ENCODE peak calls at places on chromosomes 6 and 20, in seven cellular contexts. X is H9, I is IMR-90, H is trophoblast cell, D is neuronal stem cell, P is mesendoderm, M is H1. V is an unnamed sample.
A peak's percentile ranks its signal among the peaks of the same experiment; 100 is the strongest.

GRCh38 chr6:29627762-29628418 is 5.1 kb downstream of the GABBR1 start:
- DNase-seq in D (peak; percentile 86), H (no peak), M (peak; percentile 85), I (peak; percentile 86), X (peak; percentile 94), P (peak; percentile 96), V (peak; percentile 91)

GRCh38 chr6:14281831-14282230 is 164.3 kb downstream of the CD83 start:
- DNase-seq in M (no peak), P (no peak), X (peak; percentile 26), D (no peak), H (no peak), I (no peak), V (no peak)

GRCh38 chr6:6785163-6785521 is 196.6 kb downstream of the LY86 start:
- DNase-seq in D (no peak), H (no peak), P (no peak), X (no peak), M (no peak), I (no peak), V (no peak)

GRCh38 chr6:169140986-169141495 is 112.6 kb downstream of the THBS2 start:
- DNase-seq in D (no peak), P (no peak), I (no peak), M (no peak), H (no peak), X (no peak), V (no peak)

GRCh38 chr6:79868098-79868722 is 79.1 kb downstream of the ELOVL4 start:
- DNase-seq in I (peak; percentile 62), M (peak; percentile 49), P (peak; percentile 90), D (peak; percentile 81), H (peak; percentile 87), X (peak; percentile 38), V (peak; percentile 75)

GRCh38 chr20:41391587-41392001 is 25.0 kb upstream of the EMILIN3 start:
- DNase-seq in H (peak; percentile 99), I (no peak), P (peak; percentile 90), X (no peak), M (no peak), D (no peak), V (no peak)

GRCh38 chr6:81834141-81834621 is 81.7 kb upstream of the TENT5A start:
- DNase-seq in X (no peak), H (peak; percentile 94), P (peak; percentile 6), D (no peak), I (peak; percentile 55), M (no peak), V (peak; percentile 56)

GRCh38 chr6:68400396-68400795 is 234.7 kb upstream of the ADGRB3 start:
- DNase-seq in P (peak; percentile 6), H (no peak), M (no peak), I (no peak), X (peak; percentile 38), D (no peak), V (no peak)

GRCh38 chr6:121817141-121817540 is 381.7 kb downstream of the GJA1 start:
- DNase-seq in M (no peak), H (no peak), X (no peak), D (no peak), I (peak; percentile 47), P (no peak), V (no peak)

GRCh38 chr6:36120539-36120938 is 9.8 kb upstream of the MAPK13 start:
- DNase-seq in X (no peak), H (no peak), M (no peak), P (peak; percentile 78), D (no peak), I (no peak), V (no peak)

GRCh38 chr20:64152906-64153305 is 11.3 kb upstream of the MYT1 start:
- DNase-seq in M (no peak), D (no peak), H (no peak), X (no peak), I (no peak), P (no peak), V (no peak)

GRCh38 chr6:107523054-107523791 is 33.3 kb downstream of the SOBP start:
- DNase-seq in P (no peak), I (no peak), X (no peak), H (no peak), D (no peak), M (no peak), V (no peak)

GRCh38 chr6:43798688-43799444 is 28.9 kb downstream of the VEGFA start:
- DNase-seq in X (no peak), D (no peak), I (peak; percentile 85), H (peak; percentile 98), P (peak; percentile 65), M (no peak), V (peak; percentile 94)

GRCh38 chr20:10332656-10333421 is 101.2 kb downstream of the MKKS start:
- DNase-seq in I (peak; percentile 31), M (no peak), P (no peak), X (no peak), H (no peak), D (no peak), V (no peak)

GRCh38 chr6:624979-625378 is 31.9 kb downstream of the HUS1B start:
- DNase-seq in I (peak; percentile 51), H (no peak), P (peak; percentile 56), X (no peak), M (no peak), D (no peak), V (peak; percentile 68)

GRCh38 chr20:24965065-24965919 is 16.2 kb downstream of the CST7 start:
- DNase-seq in D (no peak), M (peak; percentile 26), X (peak; percentile 12), H (no peak), I (no peak), P (no peak), V (no peak)

GRCh38 chr20:11235058-11235457 is 561.3 kb upstream of the JAG1 start:
- DNase-seq in H (no peak), P (peak; percentile 95), X (peak; percentile 43), M (no peak), I (peak; percentile 79), D (no peak), V (peak; percentile 73)

GRCh38 chr6:18277181-18278006 is 13.1 kb upstream of the DEK start:
- DNase-seq in I (no peak), P (peak; percentile 29), D (no peak), M (peak; percentile 78), X (peak; percentile 51), H (no peak), V (no peak)

GRCh38 chr6:16045238-16045637 is 83.6 kb upstream of the MYLIP start:
- DNase-seq in H (no peak), I (no peak), D (no peak), P (no peak), M (no peak), X (no peak), V (no peak)

GRCh38 chr6:31246051-31246495 is 25.8 kb downstream of the HLA-C start:
- DNase-seq in M (no peak), P (peak; percentile 87), D (no peak), I (peak; percentile 84), X (no peak), H (peak; percentile 46), V (peak; percentile 69)

GRCh38 chr20:51118216-51118615 is 95.3 kb upstream of the KCNG1 start:
- DNase-seq in I (no peak), P (no peak), M (no peak), H (no peak), D (no peak), X (no peak), V (no peak)
- H2BK5ac ChIP-seq in I (peak overlapping the region; percentile 9), P (no peak overlapping the region), M (no peak overlapping the region), H (no peak overlapping the region), D (peak overlapping the region; percentile 9), X (no peak overlapping the region), V (no peak overlapping the region)

GRCh38 chr6:66675906-66676305 is 968.9 kb upstream of the EYS start:
- DNase-seq in H (no peak), P (no peak), X (no peak), I (no peak), M (no peak), D (no peak), V (no peak)
- H2BK5ac ChIP-seq in H (no peak overlapping the region), P (no peak overlapping the region), X (no peak overlapping the region), I (no peak overlapping the region), M (no peak overlapping the region), D (no peak overlapping the region), V (no peak overlapping the region)

GRCh38 chr6:39468385-39468784 is 145.9 kb upstream of the KCNK16 start:
- DNase-seq in X (no peak), M (no peak), P (no peak), D (no peak), H (no peak), I (no peak), V (no peak)
- H2BK5ac ChIP-seq in X (no peak overlapping the region), M (no peak overlapping the region), P (no peak overlapping the region), D (no peak overlapping the region), H (no peak overlapping the region), I (no peak overlapping the region), V (no peak overlapping the region)

DNA sequence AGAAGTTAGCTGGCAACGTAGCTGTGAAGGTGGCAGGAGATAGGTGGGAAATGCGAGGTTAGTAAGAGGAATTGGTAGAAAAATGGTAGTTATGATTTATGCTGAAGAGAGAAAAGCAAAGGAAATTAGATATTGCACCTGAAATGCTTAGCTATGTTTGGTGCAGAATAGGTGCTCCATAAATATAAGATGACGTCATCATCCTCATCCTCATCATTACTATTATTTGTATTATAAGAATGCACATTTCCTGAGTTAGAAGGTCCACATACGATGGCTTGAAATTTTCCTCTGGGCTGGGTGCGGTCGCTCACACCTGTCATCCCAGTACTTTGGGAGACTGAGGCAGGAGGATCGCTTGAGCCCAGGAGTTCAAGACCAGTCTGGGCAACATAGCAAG is 39.5 kb upstream of the ANGPT4 start:
- DNase-seq in X (no peak), M (no peak), H (no peak), I (no peak), D (no peak), P (no peak), V (no peak)
- H2BK5ac ChIP-seq in X (no peak overlapping the region), M (no peak overlapping the region), H (no peak overlapping the region), I (no peak overlapping the region), D (no peak overlapping the region), P (no peak overlapping the region), V (no peak overlapping the region)

GRCh38 chr6:20771427-20771826 is 237.2 kb downstream of the CDKAL1 start:
- DNase-seq in D (no peak), X (peak; percentile 50), P (peak; percentile 61), I (no peak), M (no peak), H (no peak), V (no peak)

GRCh38 chr6:20773822-20774221 is 239.6 kb downstream of the CDKAL1 start:
- DNase-seq in M (no peak), H (no peak), I (no peak), P (no peak), X (no peak), D (no peak), V (no peak)

GRCh38 chr6:20770776-20771175 is 236.5 kb downstream of the CDKAL1 start:
- DNase-seq in H (no peak), X (no peak), M (no peak), D (no peak), P (no peak), I (no peak), V (no peak)

GRCh38 chr6:20769651-20770050 is 235.4 kb downstream of the CDKAL1 start:
- DNase-seq in D (no peak), X (no peak), H (no peak), I (no peak), M (no peak), P (no peak), V (no peak)
- H2BK5ac ChIP-seq in D (no peak overlapping the region), X (no peak overlapping the region), H (no peak overlapping the region), I (no peak overlapping the region), M (no peak overlapping the region), P (no peak overlapping the region), V (no peak overlapping the region)

V was measured in mesenchymal stem cell.